ENCODE peak calls at places on chromosome 16, in five cellular contexts. D is left ventricle myocardium superior; H is cardiac muscle cell; Z is dorsolateral prefrontal cortex; C is effector memory CD8-positive, alpha-beta T cell. O is an unnamed sample.

GRCh38 chr16:3073448-3073847 is 8.0 kb downstream of the IL32 start:
- DNase-seq in D (no peak), H (no peak), Z (no peak), C (no peak), O (no peak)

GRCh38 chr16:85258166-85258565 is 145.9 kb upstream of the CIBAR2 start:
- DNase-seq in D (no peak), H (no peak), Z (no peak), C (no peak), O (peak; percentile 37)

GRCh38 chr16:22311520-22311919 is 14.3 kb downstream of the POLR3E start:
- DNase-seq in D (no peak), H (no peak), Z (no peak), C (no peak), O (no peak)

GRCh38 chr16:27718767-27719445 is 169.0 kb downstream of the KATNIP start:
- DNase-seq in D (no peak), H (no peak), Z (peak; percentile 94), C (no peak), O (peak; percentile 51)

GRCh38 chr16:87626905-87627304 is 24.6 kb downstream of the JPH3 start:
- DNase-seq in D (no peak), H (no peak), Z (no peak), C (no peak), O (no peak)

GRCh38 chr16:64882385-64882784 is 239.5 kb downstream of the CDH11 start:
- DNase-seq in D (peak; percentile 47), H (peak; percentile 13), Z (no peak), C (no peak), O (no peak)

GRCh38 chr16:82439678-82440293 is 187.0 kb upstream of the CDH13 start:
- DNase-seq in D (no peak), H (peak; percentile 16), Z (no peak), C (no peak), O (no peak)

GRCh38 chr16:87461466-87461975 is 31.3 kb downstream of the ZCCHC14 start:
- DNase-seq in D (peak; percentile 74), H (peak; percentile 33), Z (no peak), C (no peak), O (peak; percentile 81)

GRCh38 chr16:88688013-88688778 is 1.9 kb upstream of the SNAI3 start:
- DNase-seq in D (peak; percentile 60), H (peak; percentile 11), Z (no peak), C (no peak), O (no peak)

GRCh38 chr16:9102379-9102778 is 10.9 kb downstream of the HAPSTR1 start:
- DNase-seq in D (no peak), H (peak; percentile 75), Z (no peak), C (no peak), O (no peak)

GRCh38 chr16:85157813-85158701 is 45.8 kb upstream of the CIBAR2 start:
- DNase-seq in D (peak; percentile 39), H (no peak), Z (no peak), C (no peak), O (peak; percentile 53)

GRCh38 chr16:10009691-10010090 is 172.5 kb downstream of the GRIN2A start:
- DNase-seq in D (no peak), H (no peak), Z (peak; percentile 68), C (no peak), O (no peak)

GRCh38 chr16:3825940-3826339 is 54.6 kb downstream of the CREBBP start:
- DNase-seq in D (no peak), H (no peak), Z (no peak), C (no peak), O (no peak)

GRCh38 chr16:89099905-89100304 is 6.3 kb downstream of the ACSF3 start:
- DNase-seq in D (no peak), H (peak; percentile 11), Z (no peak), C (peak; percentile 18), O (no peak)

GRCh38 chr16:30740364-30741251 is 7.6 kb upstream of the PHKG2 start:
- DNase-seq in D (peak; percentile 89), H (peak; percentile 86), Z (no peak), C (no peak), O (no peak)

GRCh38 chr16:53503270-53503911 is 382 bp upstream of the AKTIP start:
- DNase-seq in D (peak; percentile 100), H (peak; percentile 100), Z (peak; percentile 100), C (peak; percentile 99), O (peak; percentile 100)

GRCh38 chr16:75238132-75238852 is 13.1 kb downstream of the BCAR1 start:
- DNase-seq in D (peak; percentile 88), H (peak; percentile 92), Z (peak; percentile 88), C (no peak), O (peak; percentile 49)

GRCh38 chr16:27498916-27499658 is 50.6 kb downstream of the GTF3C1 start:
- DNase-seq in D (no peak), H (no peak), Z (no peak), C (no peak), O (no peak)

GRCh38 chr16:23391381-23392222 is 61.4 kb downstream of the COG7 start:
- DNase-seq in D (no peak), H (no peak), Z (no peak), C (no peak), O (no peak)

GRCh38 chr16:72172105-72173034 is at the start of gene PMFBP1:
- DNase-seq in D (no peak), H (peak; percentile 87), Z (no peak), C (peak; percentile 2), O (no peak)

GRCh38 chr16:84284168-84284722 is 10.4 kb upstream of the WFDC1 start:
- DNase-seq in D (peak; percentile 81), H (peak; percentile 61), Z (no peak), C (no peak), O (no peak)

GRCh38 chr16:54817432-54817831 is 113.2 kb upstream of the IRX5 start:
- DNase-seq in D (no peak), H (peak; percentile 8), Z (no peak), C (no peak), O (no peak)

GRCh38 chr16:76653390-76654026 is 376.3 kb downstream of the CNTNAP4 start:
- DNase-seq in D (no peak), H (peak; percentile 63), Z (no peak), C (no peak), O (peak; percentile 59)

GRCh38 chr16:79188115-79188779 is 412.3 kb downstream of the MAF start:
- DNase-seq in D (no peak), H (no peak), Z (no peak), C (no peak), O (no peak)

GRCh38 chr16:53098526-53099317 is 43.9 kb downstream of the CHD9 start:
- DNase-seq in D (peak; percentile 90), H (peak; percentile 99), Z (peak; percentile 80), C (peak; percentile 52), O (peak; percentile 95)

GRCh38 chr16:74449470-74449869 is 28.2 kb upstream of the CLEC18B start:
- DNase-seq in D (no peak), H (no peak), Z (no peak), C (no peak), O (no peak)

GRCh38 chr16:57564571-57565270 is 22.3 kb downstream of the ADGRG5 start:
- DNase-seq in D (no peak), H (peak; percentile 39), Z (no peak), C (no peak), O (no peak)

GRCh38 chr16:4524571-4524970 is 14.0 kb downstream of the CDIP1 start:
- DNase-seq in D (no peak), H (no peak), Z (no peak), C (no peak), O (no peak)

GRCh38 chr16:30041841-30042240 is 10.8 kb upstream of the TLCD3B start:
- DNase-seq in D (no peak), H (peak; percentile 69), Z (no peak), C (no peak), O (no peak)

GRCh38 chr16:72876221-72876620 is 171.7 kb downstream of the ZFHX3 start:
- DNase-seq in D (peak; percentile 74), H (peak; percentile 94), Z (no peak), C (no peak), O (no peak)